ENCODE peak calls at places on chromosomes 1 and 21, in four cellular contexts. E is DND-41, Z is transverse colon, Y is breast epithelium. X is an unnamed sample. For H3K9me3, the result is how much of the 10 kb centered on the place peaks cover.

GRCh38 chr1:67469431-67469830 is 39.2 kb upstream of the SERBP1 start:
- DNase-seq in Y (no peak), E (no peak), Z (no peak), X (no peak)

GRCh38 chr1:41805771-41806471 is 112.8 kb downstream of the HIVEP3 start:
- DNase-seq in Y (no peak), Z (no peak), E (no peak), X (no peak)

GRCh38 chr1:113912594-113913311 is 7.6 kb downstream of the DCLRE1B start:
- DNase-seq in Z (no peak), E (no peak), Y (no peak), X (no peak)

GRCh38 chr1:31348449-31348848 is 24.4 kb downstream of the FABP3 start:
- DNase-seq in Y (no peak), E (no peak), Z (no peak), X (no peak)

GRCh38 chr1:33547574-33547973 is 75.1 kb downstream of the ZSCAN20 start:
- DNase-seq in Z (no peak), E (no peak), Y (no peak), X (no peak)

GRCh38 chr1:201933840-201934430 is 12.4 kb downstream of the LMOD1 start:
- DNase-seq in Y (no peak), E (no peak), Z (no peak), X (no peak)

GRCh38 chr1:13965770-13966398 is 265.9 kb downstream of the PRDM2 start:
- DNase-seq in Y (peak), Z (peak), E (peak), X (no peak)

GRCh38 chr1:64516803-64517568 is 47.1 kb downstream of the CACHD1 start:
- DNase-seq in E (no peak), Z (no peak), Y (no peak), X (no peak)

GRCh38 chr1:185400057-185400456 is 83.0 kb upstream of the IVNS1ABP start:
- DNase-seq in Y (no peak), Z (no peak), E (no peak), X (no peak)

GRCh38 chr21:17752171-17752570 is 67.0 kb downstream of the C21orf91 start:
- DNase-seq in Y (no peak), E (no peak), Z (no peak), X (no peak)

GRCh38 chr1:10459185-10459584 is 9.4 kb downstream of the CORT start:
- DNase-seq in E (no peak), Y (no peak), Z (no peak), X (no peak)

GRCh38 chr1:26827663-26828062 is 1.2 kb downstream of the ZDHHC18 start:
- DNase-seq in Y (no peak), E (no peak), Z (no peak), X (no peak)

GRCh38 chr1:27615346-27616004 is 11.5 kb upstream of the AHDC1 start:
- DNase-seq in Z (no peak), Y (no peak), E (peak), X (no peak)

GRCh38 chr1:158147396-158148353 is 33.0 kb upstream of the CD1D start:
- DNase-seq in E (no peak), Z (peak), Y (no peak), X (no peak)

GRCh38 chr1:218750216-218750970 is 405.3 kb downstream of the TGFB2 start:
- DNase-seq in Z (no peak), E (no peak), Y (no peak), X (no peak)

GRCh38 chr21:32603131-32603530 is 9.0 kb downstream of the CFAP298 start:
- DNase-seq in E (no peak), Z (no peak), Y (no peak), X (no peak)

GRCh38 chr1:219373616-219373935 is 199.9 kb downstream of the LYPLAL1 start:
- DNase-seq in Z (no peak), E (no peak), Y (no peak), X (no peak)

GRCh38 chr1:89990976-89991831 is 3.7 kb upstream of the ZNF326 start:
- DNase-seq in Y (no peak), E (no peak), Z (no peak), X (no peak)

GRCh38 chr1:119220980-119221379 is 80.5 kb upstream of the WARS2 start:
- DNase-seq in Y (no peak), Z (no peak), E (no peak), X (no peak)

GRCh38 chr1:233112184-233113008 is 162.0 kb downstream of the NTPCR start:
- DNase-seq in Y (no peak), Z (no peak), E (no peak), X (no peak)

GRCh38 chr21:46549650-46550049 is 55.2 kb downstream of the S100B start:
- DNase-seq in E (no peak), Y (peak), Z (no peak), X (no peak)

GRCh38 chr1:8439015-8439702 is 121.2 kb downstream of the SLC45A1 start:
- DNase-seq in E (no peak), Y (peak), Z (peak), X (peak)

GRCh38 chr1:210302501-210302900 is 26.2 kb upstream of the HHAT start:
- DNase-seq in E (no peak), Y (no peak), Z (no peak), X (no peak)

GRCh38 chr1:229596961-229597699 is 28.8 kb downstream of the TAF5L start:
- DNase-seq in Y (no peak), E (no peak), Z (peak), X (no peak)

GRCh38 chr1:101238041-101238515 is 1.3 kb downstream of the S1PR1 start:
- DNase-seq in E (peak), Y (no peak), Z (no peak), X (peak)

GRCh38 chr1:201916649-201917249 is 28.1 kb downstream of the SHISA4 start:
- DNase-seq in Y (peak), E (no peak), Z (peak), X (peak)

DNA sequence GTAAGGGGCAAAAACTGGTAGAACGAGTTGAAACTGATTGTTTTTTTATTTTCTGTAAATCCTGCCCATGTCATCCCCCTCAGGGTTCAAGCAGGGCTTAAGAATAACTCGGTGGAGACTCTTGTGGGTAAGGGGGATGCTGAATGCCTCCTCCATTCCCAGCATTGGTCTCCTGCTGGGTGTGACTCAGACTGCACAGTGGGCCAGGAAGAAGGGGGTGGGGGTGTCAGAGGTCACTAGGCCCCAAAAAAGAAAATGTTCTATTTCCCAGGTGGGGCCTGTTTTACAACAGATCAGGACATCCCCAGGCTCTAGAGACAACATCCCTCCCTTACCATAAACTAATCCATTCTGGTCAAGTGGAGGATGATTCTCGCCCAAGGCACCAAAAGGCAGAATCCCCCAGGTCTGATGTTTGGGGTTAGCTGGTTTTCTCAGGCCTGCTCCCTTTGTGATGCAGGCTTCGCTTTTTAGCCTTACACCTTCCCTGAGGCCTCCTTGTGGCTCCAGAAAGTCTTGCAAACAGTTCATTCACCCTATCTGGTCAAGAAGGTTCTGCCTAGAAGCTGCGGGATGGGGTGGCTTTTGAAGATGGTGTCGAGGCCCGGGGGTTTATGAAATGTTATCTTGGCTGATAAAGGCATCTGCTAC is 10.7 kb upstream of the GRHL3 start:
- DNase-seq in Z (no peak), E (no peak), Y (no peak), X (no peak)
- TF ChIP-seq CTCF in Z (no peak), E (no peak), Y (no peak), X (no peak)

GRCh38 chr1:248046536-248046935 is at the start of gene OR2L3:
- DNase-seq in Y (no peak), Z (no peak), E (no peak), X (no peak)
- H3K9me3 ChIP-seq in Y (under half), Z (under half), E (under half), X (under half)

DNA sequence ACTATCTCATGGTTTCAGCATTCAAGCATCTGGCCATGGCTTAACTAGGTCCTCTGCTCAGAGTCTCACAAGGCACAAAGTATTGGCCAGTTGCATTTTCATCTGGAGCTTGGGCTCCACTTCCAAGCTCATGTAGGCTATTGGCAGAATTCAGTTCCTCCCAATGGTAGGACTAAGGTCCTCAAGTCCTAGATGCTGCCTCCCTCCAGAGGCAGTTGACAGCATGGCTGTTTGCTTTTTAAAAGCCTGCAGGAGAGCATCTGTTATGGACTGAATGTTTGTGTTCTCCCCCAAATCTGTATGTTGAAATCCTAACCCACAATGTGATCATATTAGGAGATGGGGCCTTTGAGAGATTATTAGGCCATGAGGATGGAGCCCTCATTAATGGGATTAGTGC is 38.0 kb upstream of the HLX start:
- DNase-seq in Z (no peak), E (no peak), Y (no peak), X (no peak)
- TF ChIP-seq CTCF in Z (no peak), E (no peak), Y (no peak), X (no peak)

GRCh38 chr1:169834869-169835268 is 40.2 kb upstream of the METTL18 start:
- DNase-seq in Z (no peak), E (no peak), Y (no peak), X (no peak)

GRCh38 chr1:169835647-169836046 is 40.9 kb upstream of the METTL18 start:
- DNase-seq in Y (no peak), E (no peak), Z (no peak), X (no peak)

GRCh38 chr1:169836198-169836597 is 41.5 kb upstream of the METTL18 start:
- DNase-seq in E (no peak), Y (no peak), Z (no peak), X (no peak)

GRCh38 chr1:169833179-169833901 is 38.6 kb upstream of the METTL18 start:
- DNase-seq in Z (no peak), E (no peak), Y (no peak), X (no peak)

GRCh38 chr1:169838942-169839341 is 44.2 kb upstream of the METTL18 start:
- DNase-seq in Y (no peak), E (no peak), Z (no peak), X (no peak)
- H3K9me3 ChIP-seq in Y (under half), E (under half), Z (under half), X (under half)

GRCh38 chr1:52367272-52367671 is 1.3 kb upstream of the CC2D1B start:
- DNase-seq in Z (no peak), Y (no peak), E (no peak), X (no peak)

GRCh38 chr1:52365091-52365745 is 787 bp downstream of the CC2D1B start:
- DNase-seq in E (no peak), Z (peak), Y (peak), X (peak)

GRCh38 chr1:52366517-52366827 is 467 bp upstream of the CC2D1B start:
- DNase-seq in Z (no peak), E (no peak), Y (no peak), X (no peak)

GRCh38 chr1:52364235-52364839 is 1.7 kb downstream of the CC2D1B start:
- DNase-seq in Y (no peak), E (no peak), Z (no peak), X (no peak)

GRCh38 chr1:52365746-52366516 is at the start of gene CC2D1B:
- DNase-seq in Y (peak), E (peak), Z (peak), X (peak)
- TF ChIP-seq CTCF in Y (peak), E (peak), Z (peak), X (peak)

GRCh38 chr1:179474713-179475112 is 101.0 kb downstream of the NPHS2 start:
- DNase-seq in E (no peak), Y (no peak), Z (no peak), X (no peak)
- H3K9me3 ChIP-seq in E (under half), Y (under half), Z (under half), X (under half)

GRCh38 chr1:2237773-2238172 is 9.7 kb downstream of the SKI start:
- DNase-seq in E (no peak), Z (no peak), Y (no peak), X (no peak)
- TF ChIP-seq CTCF in E (no peak), Z (no peak), Y (no peak), X (no peak)

X was measured in mucosa of descending colon.